ENCODE peak calls at places on chromosome 9, in eight cellular contexts. One of them, this sample, is unnamed.

GRCh38 chr9:76756273-76756650 is 8.0 kb upstream of the PCA3 start:
- DNase-seq in dorsolateral prefrontal cortex: peak; percentile 54
- DNase-seq in right lobe of liver: no peak
- DNase-seq in right atrium auricular region: no peak
- DNase-seq in WERI-Rb-1: peak; percentile 49
- DNase-seq in esophagus squamous epithelium: no peak
- DNase-seq in GM23338: peak; percentile 75
- DNase-seq in A673: peak; percentile 32
- DNase-seq in this sample: peak; percentile 49

GRCh38 chr9:14185016-14185415 is 128.9 kb downstream of the NFIB start:
- DNase-seq in dorsolateral prefrontal cortex: no peak
- DNase-seq in right lobe of liver: no peak
- DNase-seq in right atrium auricular region: no peak
- DNase-seq in WERI-Rb-1: no peak
- DNase-seq in esophagus squamous epithelium: no peak
- DNase-seq in GM23338: no peak
- DNase-seq in A673: no peak
- DNase-seq in this sample: no peak

GRCh38 chr9:34501372-34501771 is 21.4 kb downstream of the ENHO start:
- DNase-seq in dorsolateral prefrontal cortex: no peak
- DNase-seq in right lobe of liver: no peak
- DNase-seq in right atrium auricular region: no peak
- DNase-seq in WERI-Rb-1: no peak
- DNase-seq in esophagus squamous epithelium: no peak
- DNase-seq in GM23338: no peak
- DNase-seq in A673: no peak
- DNase-seq in this sample: no peak

GRCh38 chr9:19116391-19116790 is 10.9 kb downstream of the PLIN2 start:
- DNase-seq in dorsolateral prefrontal cortex: no peak
- DNase-seq in right lobe of liver: no peak
- DNase-seq in right atrium auricular region: no peak
- DNase-seq in WERI-Rb-1: no peak
- DNase-seq in esophagus squamous epithelium: no peak
- DNase-seq in GM23338: no peak
- DNase-seq in A673: no peak
- DNase-seq in this sample: no peak

GRCh38 chr9:13388157-13388556 is 108.7 kb upstream of the MPDZ start:
- DNase-seq in dorsolateral prefrontal cortex: no peak
- DNase-seq in right lobe of liver: no peak
- DNase-seq in right atrium auricular region: peak; percentile 70
- DNase-seq in WERI-Rb-1: no peak
- DNase-seq in esophagus squamous epithelium: no peak
- DNase-seq in GM23338: no peak
- DNase-seq in A673: no peak
- DNase-seq in this sample: no peak

GRCh38 chr9:132090771-132091170 is 11.1 kb upstream of the MED27 start:
- DNase-seq in dorsolateral prefrontal cortex: no peak
- DNase-seq in right lobe of liver: no peak
- DNase-seq in right atrium auricular region: no peak
- DNase-seq in WERI-Rb-1: no peak
- DNase-seq in esophagus squamous epithelium: no peak
- DNase-seq in GM23338: no peak
- DNase-seq in A673: no peak
- DNase-seq in this sample: no peak

GRCh38 chr9:136297016-136297691 is 6.7 kb downstream of the CCDC187 start:
- DNase-seq in dorsolateral prefrontal cortex: no peak
- DNase-seq in right lobe of liver: peak; percentile 93
- DNase-seq in right atrium auricular region: no peak
- DNase-seq in WERI-Rb-1: no peak
- DNase-seq in esophagus squamous epithelium: no peak
- DNase-seq in GM23338: no peak
- DNase-seq in A673: no peak
- DNase-seq in this sample: peak; percentile 68

GRCh38 chr9:121317737-121318630 is 50.0 kb downstream of the GSN start:
- DNase-seq in dorsolateral prefrontal cortex: no peak
- DNase-seq in right lobe of liver: peak; percentile 68
- DNase-seq in right atrium auricular region: no peak
- DNase-seq in WERI-Rb-1: no peak
- DNase-seq in esophagus squamous epithelium: no peak
- DNase-seq in GM23338: no peak
- DNase-seq in A673: no peak
- DNase-seq in this sample: no peak

GRCh38 chr9:114304416-114305188 is 18.3 kb upstream of the ORM1 start:
- DNase-seq in dorsolateral prefrontal cortex: peak; percentile 16
- DNase-seq in right lobe of liver: no peak
- DNase-seq in right atrium auricular region: no peak
- DNase-seq in WERI-Rb-1: peak; percentile 6
- DNase-seq in esophagus squamous epithelium: no peak
- DNase-seq in GM23338: no peak
- DNase-seq in A673: no peak
- DNase-seq in this sample: peak; percentile 15

GRCh38 chr9:91151014-91151740 is 210.5 kb downstream of the AUH start:
- DNase-seq in dorsolateral prefrontal cortex: no peak
- DNase-seq in right lobe of liver: no peak
- DNase-seq in right atrium auricular region: no peak
- DNase-seq in WERI-Rb-1: no peak
- DNase-seq in esophagus squamous epithelium: no peak
- DNase-seq in GM23338: no peak
- DNase-seq in A673: no peak
- DNase-seq in this sample: no peak

GRCh38 chr9:38018964-38019602 is 49.9 kb downstream of the SHB start:
- DNase-seq in dorsolateral prefrontal cortex: peak; percentile 57
- DNase-seq in right lobe of liver: peak; percentile 60
- DNase-seq in right atrium auricular region: no peak
- DNase-seq in WERI-Rb-1: no peak
- DNase-seq in esophagus squamous epithelium: no peak
- DNase-seq in GM23338: no peak
- DNase-seq in A673: peak; percentile 60
- DNase-seq in this sample: peak; percentile 64

GRCh38 chr9:105330755-105331154 is 86.3 kb downstream of the SLC44A1 start:
- DNase-seq in dorsolateral prefrontal cortex: no peak
- DNase-seq in right lobe of liver: no peak
- DNase-seq in right atrium auricular region: no peak
- DNase-seq in WERI-Rb-1: no peak
- DNase-seq in esophagus squamous epithelium: no peak
- DNase-seq in GM23338: no peak
- DNase-seq in A673: no peak
- DNase-seq in this sample: no peak

GRCh38 chr9:136674786-136675349 is 12.2 kb downstream of the EGFL7 start:
- DNase-seq in dorsolateral prefrontal cortex: no peak
- DNase-seq in right lobe of liver: peak; percentile 91
- DNase-seq in right atrium auricular region: no peak
- DNase-seq in WERI-Rb-1: peak; percentile 58
- DNase-seq in esophagus squamous epithelium: no peak
- DNase-seq in GM23338: no peak
- DNase-seq in A673: no peak
- DNase-seq in this sample: peak; percentile 90

GRCh38 chr9:108270041-108270440 is 585.7 kb downstream of the ACTL7B start:
- DNase-seq in dorsolateral prefrontal cortex: no peak
- DNase-seq in right lobe of liver: no peak
- DNase-seq in right atrium auricular region: no peak
- DNase-seq in WERI-Rb-1: no peak
- DNase-seq in esophagus squamous epithelium: no peak
- DNase-seq in GM23338: no peak
- DNase-seq in A673: no peak
- DNase-seq in this sample: no peak

GRCh38 chr9:113293285-113293874 is 9.8 kb downstream of the RNF183 start:
- DNase-seq in dorsolateral prefrontal cortex: no peak
- DNase-seq in right lobe of liver: no peak
- DNase-seq in right atrium auricular region: no peak
- DNase-seq in WERI-Rb-1: no peak
- DNase-seq in esophagus squamous epithelium: no peak
- DNase-seq in GM23338: no peak
- DNase-seq in A673: no peak
- DNase-seq in this sample: no peak

DNA sequence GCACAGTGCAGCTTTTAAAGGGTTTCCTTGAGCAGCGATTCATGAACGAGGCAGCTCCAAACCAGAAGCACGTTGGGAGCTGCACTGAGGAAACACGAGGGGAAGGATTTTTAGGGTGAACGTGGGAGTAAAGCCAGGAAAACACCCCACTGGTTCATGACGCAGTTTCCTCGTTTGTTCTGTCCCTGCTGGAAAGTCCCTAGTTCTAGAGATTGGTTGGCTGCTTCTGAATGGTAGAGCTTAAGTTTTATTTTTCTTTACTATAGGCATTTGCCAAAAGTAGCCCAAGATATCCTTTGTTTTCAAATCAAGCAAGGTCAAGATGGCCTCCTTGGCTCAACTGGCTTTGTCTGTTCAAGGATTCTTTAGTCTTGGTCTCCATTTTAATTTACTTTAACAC is 116.5 kb upstream of the CACNA1B start:
- DNase-seq in dorsolateral prefrontal cortex: no peak
- DNase-seq in right lobe of liver: no peak
- DNase-seq in right atrium auricular region: no peak
- DNase-seq in WERI-Rb-1: no peak
- DNase-seq in esophagus squamous epithelium: no peak
- DNase-seq in GM23338: no peak
- DNase-seq in A673: peak; percentile 14
- DNase-seq in this sample: no peak
- H3K27ac ChIP-seq in dorsolateral prefrontal cortex: no peak overlapping the region
- H3K27ac ChIP-seq in right lobe of liver: no peak overlapping the region
- H3K27ac ChIP-seq in right atrium auricular region: no peak overlapping the region
- H3K27ac ChIP-seq in WERI-Rb-1: no peak overlapping the region
- H3K27ac ChIP-seq in esophagus squamous epithelium: no peak overlapping the region
- H3K27ac ChIP-seq in GM23338: peak overlapping the region; percentile 50
- H3K27ac ChIP-seq in A673: no peak overlapping the region
- H3K27ac ChIP-seq in this sample: no peak overlapping the region

DNA sequence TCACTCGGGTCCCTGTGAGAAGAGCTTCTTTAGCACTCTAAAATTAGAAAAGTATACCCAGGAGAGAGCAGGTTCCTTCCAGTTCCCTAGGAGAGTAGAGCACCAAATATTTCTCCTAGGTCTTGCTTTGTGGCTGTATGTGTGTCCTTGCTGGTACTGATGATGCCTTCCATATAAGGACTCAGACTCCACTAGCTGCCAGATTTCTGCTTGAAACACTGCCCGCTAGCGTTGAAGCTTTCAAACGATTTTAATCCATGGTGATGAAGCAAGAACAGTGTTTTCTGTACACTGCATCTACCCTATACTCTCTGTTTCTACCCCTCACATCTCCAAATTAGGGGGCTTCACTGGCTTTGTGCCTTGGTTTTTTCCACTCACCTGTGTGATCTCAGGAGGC is 2.4 kb upstream of the SMC2 start:
- DNase-seq in dorsolateral prefrontal cortex: no peak
- DNase-seq in right lobe of liver: no peak
- DNase-seq in right atrium auricular region: peak; percentile 61
- DNase-seq in WERI-Rb-1: no peak
- DNase-seq in esophagus squamous epithelium: no peak
- DNase-seq in GM23338: peak; percentile 2
- DNase-seq in A673: peak; percentile 11
- DNase-seq in this sample: no peak
- H3K27ac ChIP-seq in dorsolateral prefrontal cortex: no peak overlapping the region
- H3K27ac ChIP-seq in right lobe of liver: no peak overlapping the region
- H3K27ac ChIP-seq in right atrium auricular region: peak overlapping the region; percentile 12
- H3K27ac ChIP-seq in WERI-Rb-1: no peak overlapping the region
- H3K27ac ChIP-seq in esophagus squamous epithelium: no peak overlapping the region
- H3K27ac ChIP-seq in GM23338: no peak overlapping the region
- H3K27ac ChIP-seq in A673: no peak overlapping the region
- H3K27ac ChIP-seq in this sample: peak overlapping the region; percentile 97

GRCh38 chr9:120258096-120258495 is 321.9 kb downstream of the CDK5RAP2 start:
- DNase-seq in dorsolateral prefrontal cortex: no peak
- DNase-seq in right lobe of liver: no peak
- DNase-seq in right atrium auricular region: no peak
- DNase-seq in WERI-Rb-1: no peak
- DNase-seq in esophagus squamous epithelium: no peak
- DNase-seq in GM23338: no peak
- DNase-seq in A673: peak; percentile 10
- DNase-seq in this sample: no peak

GRCh38 chr9:120257483-120257882 is 322.5 kb downstream of the CDK5RAP2 start:
- DNase-seq in dorsolateral prefrontal cortex: no peak
- DNase-seq in right lobe of liver: no peak
- DNase-seq in right atrium auricular region: no peak
- DNase-seq in WERI-Rb-1: no peak
- DNase-seq in esophagus squamous epithelium: no peak
- DNase-seq in GM23338: no peak
- DNase-seq in A673: peak; percentile 1
- DNase-seq in this sample: no peak

GRCh38 chr9:120261419-120261818 is 318.5 kb downstream of the CDK5RAP2 start:
- DNase-seq in dorsolateral prefrontal cortex: no peak
- DNase-seq in right lobe of liver: no peak
- DNase-seq in right atrium auricular region: no peak
- DNase-seq in WERI-Rb-1: no peak
- DNase-seq in esophagus squamous epithelium: no peak
- DNase-seq in GM23338: no peak
- DNase-seq in A673: no peak
- DNase-seq in this sample: no peak

GRCh38 chr9:120256146-120256545 is 323.8 kb downstream of the CDK5RAP2 start:
- DNase-seq in dorsolateral prefrontal cortex: no peak
- DNase-seq in right lobe of liver: no peak
- DNase-seq in right atrium auricular region: no peak
- DNase-seq in WERI-Rb-1: no peak
- DNase-seq in esophagus squamous epithelium: no peak
- DNase-seq in GM23338: no peak
- DNase-seq in A673: no peak
- DNase-seq in this sample: no peak

GRCh38 chr9:120259100-120259499 is 320.9 kb downstream of the CDK5RAP2 start:
- DNase-seq in dorsolateral prefrontal cortex: no peak
- DNase-seq in right lobe of liver: no peak
- DNase-seq in right atrium auricular region: no peak
- DNase-seq in WERI-Rb-1: no peak
- DNase-seq in esophagus squamous epithelium: no peak
- DNase-seq in GM23338: no peak
- DNase-seq in A673: no peak
- DNase-seq in this sample: no peak
- H3K27ac ChIP-seq in dorsolateral prefrontal cortex: no peak overlapping the region
- H3K27ac ChIP-seq in right lobe of liver: no peak overlapping the region
- H3K27ac ChIP-seq in right atrium auricular region: no peak overlapping the region
- H3K27ac ChIP-seq in WERI-Rb-1: no peak overlapping the region
- H3K27ac ChIP-seq in esophagus squamous epithelium: no peak overlapping the region
- H3K27ac ChIP-seq in GM23338: no peak overlapping the region
- H3K27ac ChIP-seq in A673: no peak overlapping the region
- H3K27ac ChIP-seq in this sample: no peak overlapping the region

DNA sequence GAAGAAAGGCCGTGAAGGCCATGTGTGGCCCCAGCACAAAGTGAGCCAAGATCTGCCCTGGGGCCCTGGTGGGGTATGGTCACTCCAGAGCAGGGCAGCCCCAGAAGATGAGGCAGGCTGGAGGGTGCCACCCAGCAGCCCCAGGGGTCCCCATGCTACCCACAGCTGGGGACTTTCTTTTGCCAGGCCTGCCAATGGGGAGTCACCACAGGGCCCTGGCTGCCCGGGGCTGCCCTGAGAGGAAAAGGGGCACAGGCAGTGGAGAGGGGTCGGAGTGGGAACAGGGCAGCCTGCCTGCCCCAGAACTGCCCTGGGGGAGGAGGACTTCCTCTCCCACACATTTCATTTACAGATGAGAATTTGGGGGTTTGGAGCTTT is 19.0 kb upstream of the RXRA start:
- DNase-seq in dorsolateral prefrontal cortex: no peak
- DNase-seq in right lobe of liver: peak; percentile 7
- DNase-seq in right atrium auricular region: no peak
- DNase-seq in WERI-Rb-1: no peak
- DNase-seq in esophagus squamous epithelium: no peak
- DNase-seq in GM23338: no peak
- DNase-seq in A673: no peak
- DNase-seq in this sample: peak; percentile 15
- H3K27ac ChIP-seq in dorsolateral prefrontal cortex: no peak overlapping the region
- H3K27ac ChIP-seq in right lobe of liver: no peak overlapping the region
- H3K27ac ChIP-seq in right atrium auricular region: no peak overlapping the region
- H3K27ac ChIP-seq in WERI-Rb-1: no peak overlapping the region
- H3K27ac ChIP-seq in esophagus squamous epithelium: no peak overlapping the region
- H3K27ac ChIP-seq in GM23338: no peak overlapping the region
- H3K27ac ChIP-seq in A673: no peak overlapping the region
- H3K27ac ChIP-seq in this sample: no peak overlapping the region

GRCh38 chr9:111627260-111627963 is 3.7 kb upstream of the DNAJC25 start:
- DNase-seq in dorsolateral prefrontal cortex: no peak
- DNase-seq in right lobe of liver: peak; percentile 39
- DNase-seq in right atrium auricular region: no peak
- DNase-seq in WERI-Rb-1: no peak
- DNase-seq in esophagus squamous epithelium: no peak
- DNase-seq in GM23338: no peak
- DNase-seq in A673: no peak
- DNase-seq in this sample: no peak
- H3K27ac ChIP-seq in dorsolateral prefrontal cortex: no peak overlapping the region
- H3K27ac ChIP-seq in right lobe of liver: peak overlapping the region; percentile 89
- H3K27ac ChIP-seq in right atrium auricular region: no peak overlapping the region
- H3K27ac ChIP-seq in WERI-Rb-1: no peak overlapping the region
- H3K27ac ChIP-seq in esophagus squamous epithelium: no peak overlapping the region
- H3K27ac ChIP-seq in GM23338: no peak overlapping the region
- H3K27ac ChIP-seq in A673: no peak overlapping the region
- H3K27ac ChIP-seq in this sample: no peak overlapping the region

This sample was measured in lower lobe of right lung.